ENCODE peak calls at places on chromosome 19, in four cellular contexts. J is stimulated activated CD4-positive, alpha-beta T cell treated with anti-CD3 and anti-CD28 coated beads, Interleukin-15, amount 100 ng/mL, for 48 hours; U is heart left ventricle; Q is dorsolateral prefrontal cortex. X is an unnamed sample.

GRCh38 chr19:8396563-8397203 is 6.5 kb downstream of the RAB11B start:
- DNase-seq in J (peak), Q (peak), U (peak), X (peak)

GRCh38 chr19:2429917-2430570 is 2.7 kb upstream of the TIMM13 start:
- DNase-seq in Q (no peak), U (no peak), J (no peak), X (peak)

GRCh38 chr19:8512115-8512967 is 1.6 kb downstream of the ZNF414 start:
- DNase-seq in Q (no peak), U (peak), J (no peak), X (no peak)

GRCh38 chr19:53015730-53016129 is 2.0 kb downstream of the ERVV-1 start:
- DNase-seq in J (no peak), U (no peak), Q (no peak), X (no peak)

GRCh38 chr19:42394751-42395150 is 4.7 kb upstream of the CNFN start:
- DNase-seq in Q (no peak), U (no peak), J (no peak), X (no peak)

GRCh38 chr19:6233827-6234511 is 45.8 kb downstream of the MLLT1 start:
- DNase-seq in U (peak), Q (no peak), J (no peak), X (no peak)

GRCh38 chr19:17627161-17627560 is 61.0 kb downstream of the UNC13A start:
- DNase-seq in J (no peak), Q (no peak), U (no peak), X (no peak)

GRCh38 chr19:58396691-58397532 is 1.5 kb downstream of the RNF225 start:
- DNase-seq in U (no peak), J (no peak), Q (no peak), X (no peak)

GRCh38 chr19:5138606-5139594 is 170.0 kb downstream of the KDM4B start:
- DNase-seq in U (peak), Q (no peak), J (peak), X (peak)

GRCh38 chr19:33373701-33374405 is at the start of gene CEBPG:
- DNase-seq in Q (no peak), U (peak), J (peak), X (no peak)

GRCh38 chr19:10797078-10797477 is 38.9 kb downstream of the TMED1 start:
- DNase-seq in U (no peak), Q (no peak), J (no peak), X (no peak)

GRCh38 chr19:28372800-28373199 is 840.2 kb downstream of the UQCRFS1 start:
- DNase-seq in Q (no peak), U (no peak), J (no peak), X (no peak)

GRCh38 chr19:49987159-49987698 is 26.3 kb upstream of the SIGLEC11 start:
- DNase-seq in U (peak), Q (peak), J (peak), X (peak)

GRCh38 chr19:55473613-55474012 is 2.8 kb upstream of the ZNF628 start:
- DNase-seq in Q (no peak), J (no peak), U (no peak), X (peak)

GRCh38 chr19:51568456-51568855 is 2.6 kb upstream of the ZNF175 start:
- DNase-seq in Q (no peak), J (no peak), U (no peak), X (no peak)

GRCh38 chr19:57566396-57567256 is 7.0 kb upstream of the ZNF550 start:
- DNase-seq in Q (no peak), J (no peak), U (no peak), X (no peak)

X was measured in Right ventricle myocardium inferior.